ENCODE peak calls at places on chromosomes 2 and 18, in six cellular contexts. I, K, G, E, T and B are unnamed samples.

GRCh38 chr18:44130365-44130942 is 550.2 kb upstream of the SETBP1 start:
- DNase-seq in I (peak), K (peak), G (peak), E (no peak), T (peak), B (peak)

GRCh38 chr2:119028327-119029174 is 86.6 kb downstream of the MARCO start:
- DNase-seq in I (peak), K (peak), G (peak), E (no peak), T (peak), B (peak)

GRCh38 chr2:51995293-51995692 is 963.4 kb upstream of the NRXN1 start:
- DNase-seq in I (no peak), K (peak), G (no peak), E (no peak), T (peak), B (no peak)

GRCh38 chr18:45837283-45838070 is 12.0 kb downstream of the SIGLEC15 start:
- DNase-seq in I (no peak), K (no peak), G (no peak), E (no peak), T (peak), B (peak)

GRCh38 chr2:74585406-74586182 is 31.1 kb downstream of the DOK1 start:
- DNase-seq in I (no peak), K (no peak), G (peak), E (no peak), T (no peak), B (no peak)

GRCh38 chr2:151102196-151102692 is 159.4 kb downstream of the RBM43 start:
- DNase-seq in I (peak), K (no peak), G (no peak), E (no peak), T (no peak), B (no peak)

GRCh38 chr2:71617266-71617665 is 163.9 kb downstream of the DYSF start:
- DNase-seq in I (no peak), K (no peak), G (no peak), E (no peak), T (no peak), B (no peak)

GRCh38 chr2:151292124-151292523 is 2.7 kb upstream of the NMI start:
- DNase-seq in I (no peak), K (no peak), G (no peak), E (no peak), T (no peak), B (no peak)

GRCh38 chr2:142834003-142834402 is 43.5 kb upstream of the KYNU start:
- DNase-seq in I (no peak), K (peak), G (peak), E (no peak), T (peak), B (peak)

GRCh38 chr2:197911667-197912066 is 107.3 kb downstream of the PLCL1 start:
- DNase-seq in I (no peak), K (no peak), G (no peak), E (no peak), T (peak), B (peak)

GRCh38 chr2:55048514-55048924 is 1.7 kb downstream of the RTN4 start:
- DNase-seq in I (peak), K (peak), G (peak), E (no peak), T (peak), B (peak)